ENCODE peak calls at places on chromosomes 5 and 9, in five cellular contexts. C, N, V, L and I are unnamed samples. For H3K4me1, the result is how much of the 10 kb centered on the place peaks cover.

GRCh38 chr5:109281136-109281690 is 128.6 kb downstream of the PJA2 start:
- DNase-seq in L (no peak), C (peak), N (peak), V (no peak), I (no peak)

GRCh38 chr5:88719434-88719833 is 163.6 kb downstream of the MEF2C start:
- DNase-seq in L (no peak), N (no peak), C (no peak), V (no peak), I (no peak)

GRCh38 chr5:23820764-23821471 is 313.5 kb downstream of the PRDM9 start:
- DNase-seq in C (no peak), L (no peak), N (no peak), V (no peak), I (no peak)

GRCh38 chr9:72557549-72557948 is 36.1 kb downstream of the TMC1 start:
- DNase-seq in C (peak), V (peak), N (peak), L (no peak), I (peak)

GRCh38 chr9:137516144-137516917 is 33.9 kb downstream of the PNPLA7 start:
- DNase-seq in L (no peak), N (no peak), V (peak), C (no peak), I (no peak)

GRCh38 chr9:127796899-127797370 is 5.7 kb upstream of the FPGS start:
- DNase-seq in V (no peak), L (no peak), C (no peak), N (no peak), I (no peak)

GRCh38 chr5:150214289-150214688 is 24.4 kb downstream of the SLC6A7 start:
- DNase-seq in V (no peak), C (no peak), L (peak), N (no peak), I (no peak)

GRCh38 chr9:114155263-114155966 is at the start of gene COL27A1:
- DNase-seq in N (peak), V (peak), C (peak), L (peak), I (peak)

GRCh38 chr5:111159845-111160244 is 64.3 kb upstream of the CAMK4 start:
- DNase-seq in C (no peak), L (no peak), V (no peak), N (no peak), I (no peak)

GRCh38 chr5:1654786-1655495 is 131.2 kb upstream of the LPCAT1 start:
- DNase-seq in N (no peak), C (no peak), L (no peak), V (no peak), I (no peak)

GRCh38 chr9:2151171-2151570 is 136.0 kb downstream of the SMARCA2 start:
- DNase-seq in N (no peak), L (no peak), V (no peak), C (no peak), I (no peak)

GRCh38 chr9:82549174-82549821 is 513.6 kb downstream of the RASEF start:
- DNase-seq in V (no peak), N (no peak), C (peak), L (no peak), I (no peak)

GRCh38 chr5:170150713-170151104 is 45.0 kb downstream of the FOXI1 start:
- DNase-seq in V (no peak), C (no peak), N (no peak), L (no peak), I (no peak)

GRCh38 chr9:27925815-27926214 is 352.5 kb upstream of the C9orf72 start:
- DNase-seq in L (no peak), V (no peak), C (no peak), N (no peak), I (no peak)

GRCh38 chr9:137574192-137574591 is 4.5 kb downstream of the DPH7 start:
- DNase-seq in C (no peak), L (no peak), V (no peak), N (no peak), I (no peak)

GRCh38 chr9:127898433-127899199 is 787 bp downstream of the ST6GALNAC6 start:
- DNase-seq in N (peak), C (peak), L (no peak), V (peak), I (peak)

GRCh38 chr5:137073192-137073591 is 425.9 kb downstream of the SPOCK1 start:
- DNase-seq in C (no peak), L (no peak), N (no peak), V (no peak), I (no peak)

GRCh38 chr5:168328804-168329203 is 37.4 kb downstream of the WWC1 start:
- DNase-seq in N (peak), C (peak), V (no peak), L (no peak), I (no peak)

GRCh38 chr5:122473138-122473843 is 161.3 kb downstream of the SNCAIP start:
- DNase-seq in N (no peak), V (no peak), L (no peak), C (no peak), I (no peak)

GRCh38 chr5:100306000-100306399 is 229.2 kb upstream of the FAM174A start:
- DNase-seq in L (no peak), N (no peak), V (no peak), C (no peak), I (no peak)

GRCh38 chr9:123358181-123358894 is 2.3 kb downstream of the CRB2 start:
- DNase-seq in C (no peak), V (no peak), N (no peak), L (no peak), I (no peak)

GRCh38 chr5:17805426-17805825 is 171.2 kb downstream of the TAF11L14 start:
- DNase-seq in V (no peak), C (no peak), L (no peak), N (no peak), I (no peak)

GRCh38 chr9:121863931-121864330 is 212.5 kb downstream of the DAB2IP start:
- DNase-seq in L (no peak), N (no peak), C (no peak), V (no peak), I (no peak)

GRCh38 chr5:127041571-127041970 is 11.2 kb upstream of the MARCHF3 start:
- DNase-seq in N (no peak), V (no peak), L (no peak), C (no peak), I (no peak)

GRCh38 chr5:104734046-104734445 is 1171.5 kb upstream of the NUDT12 start:
- DNase-seq in N (no peak), V (no peak), C (no peak), L (no peak), I (no peak)

GRCh38 chr5:176895829-176896228 is 3.3 kb downstream of the HK3 start:
- DNase-seq in C (no peak), L (no peak), N (no peak), V (no peak), I (no peak)

GRCh38 chr9:27473135-27473534 is 51.0 kb upstream of the IFNK start:
- DNase-seq in L (no peak), N (peak), V (no peak), C (peak), I (peak)

GRCh38 chr5:126450388-126450787 is 27.2 kb downstream of the GRAMD2B start:
- DNase-seq in N (no peak), V (no peak), C (no peak), L (no peak), I (no peak)

GRCh38 chr5:6087576-6087975 is 290.8 kb downstream of the MED10 start:
- DNase-seq in C (no peak), L (no peak), N (no peak), V (no peak), I (no peak)

GRCh38 chr5:148807845-148808244 is 18.6 kb upstream of the ADRB2 start:
- DNase-seq in C (peak), N (peak), V (no peak), L (no peak), I (no peak)

GRCh38 chr9:32069169-32069813 is 315.2 kb upstream of the ACO1 start:
- DNase-seq in V (no peak), N (no peak), C (no peak), L (no peak), I (no peak)

GRCh38 chr9:1005043-1005667 is 28.7 kb downstream of the DMRT3 start:
- DNase-seq in V (no peak), N (no peak), C (peak), L (no peak), I (no peak)

GRCh38 chr9:69874301-69875060 is 53.9 kb downstream of the CFAP95 start:
- DNase-seq in C (no peak), V (no peak), L (peak), N (no peak), I (no peak)

GRCh38 chr9:23582836-23583235 is 243.2 kb downstream of the ELAVL2 start:
- DNase-seq in V (no peak), C (no peak), N (no peak), L (no peak), I (no peak)

GRCh38 chr5:43920422-43920821 is 317.4 kb downstream of the NNT start:
- DNase-seq in C (no peak), N (no peak), V (no peak), L (no peak), I (no peak)

GRCh38 chr5:119398713-119399492 is 43.1 kb downstream of the TNFAIP8 start:
- DNase-seq in V (no peak), C (peak), L (peak), N (peak), I (no peak)

GRCh38 chr5:78622302-78622971 is 26.1 kb downstream of the LHFPL2 start:
- DNase-seq in V (no peak), C (no peak), L (no peak), N (no peak), I (no peak)

DNA sequence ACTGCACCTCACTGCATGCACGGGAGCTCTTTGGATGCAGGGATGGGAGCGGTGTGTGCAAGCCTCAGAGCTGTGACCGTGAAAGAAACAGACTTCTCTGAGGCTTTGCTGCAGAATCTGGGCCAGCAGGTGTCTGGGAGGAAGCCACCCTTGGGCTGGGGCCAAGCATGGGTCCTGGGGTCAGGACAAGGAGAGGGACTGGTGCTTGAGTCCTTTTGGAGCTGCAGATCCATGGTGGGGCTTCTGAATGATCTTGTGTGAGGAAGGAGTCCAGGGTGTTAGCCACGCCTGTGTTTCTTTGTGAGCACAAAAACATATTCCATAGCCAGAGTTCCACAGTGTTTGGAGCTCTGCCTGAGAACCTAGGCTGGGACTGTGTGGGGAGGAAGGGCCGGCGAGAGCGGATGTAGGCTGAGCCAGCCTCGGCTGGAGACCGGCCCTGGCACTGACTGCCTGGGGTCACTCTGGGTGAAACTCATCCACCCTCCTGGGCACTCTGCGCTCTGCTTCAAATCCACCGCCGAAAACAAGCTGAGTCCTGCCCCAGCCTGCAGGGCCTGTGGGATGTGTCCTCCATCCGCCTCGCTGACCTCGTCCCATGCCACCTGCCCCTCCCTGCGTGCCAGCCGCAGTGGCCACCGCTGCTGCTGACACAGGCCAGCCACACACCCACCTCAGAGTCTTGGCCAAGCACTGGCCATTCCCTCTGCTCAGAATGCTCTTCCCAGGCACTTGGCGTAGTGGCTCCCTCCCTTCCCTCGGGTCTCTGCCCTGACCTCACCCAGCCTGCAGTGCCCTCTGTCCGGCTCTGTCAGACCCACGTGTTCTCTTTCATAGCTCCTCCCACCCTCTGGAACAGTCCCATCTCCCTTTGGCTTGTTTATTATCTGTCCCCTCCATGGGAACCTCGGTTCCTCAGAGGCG is 26.7 kb downstream of the ERGIC1 start:
- DNase-seq in N (peak), L (peak), V (peak), C (peak), I (peak)
- TF ChIP-seq POLR2A in N (no peak), L (peak), V (no peak), C (peak), I (peak)

GRCh38 chr9:89750117-89750551 is 145.3 kb downstream of the GADD45G start:
- DNase-seq in N (no peak), L (peak), V (peak), C (no peak), I (no peak)

GRCh38 chr9:89747589-89747988 is 142.8 kb downstream of the GADD45G start:
- DNase-seq in V (no peak), N (no peak), C (no peak), L (no peak), I (no peak)

GRCh38 chr9:89749500-89750116 is 144.8 kb downstream of the GADD45G start:
- DNase-seq in N (no peak), C (no peak), V (no peak), L (no peak), I (no peak)

GRCh38 chr9:89748020-89748670 is 143.3 kb downstream of the GADD45G start:
- DNase-seq in C (no peak), V (no peak), N (no peak), L (no peak), I (no peak)

GRCh38 chr9:89748831-89749499 is 144.2 kb downstream of the GADD45G start:
- DNase-seq in N (no peak), C (no peak), V (no peak), L (no peak), I (no peak)
- H3K4me1 ChIP-seq in N (under half), C (under half), V (under half), L (under half), I (under half)

GRCh38 chr9:94868462-94868861 is 142.0 kb downstream of the AOPEP start:
- DNase-seq in L (no peak), N (no peak), C (no peak), V (no peak), I (no peak)
- H3K27ac ChIP-seq in L (peak), N (peak), C (peak), V (no peak), I (peak)

GRCh38 chr9:81227507-81228245 is 461.7 kb downstream of the TLE1 start:
- DNase-seq in L (no peak), V (no peak), N (no peak), C (no peak), I (no peak)
- TF ChIP-seq POLR2A in L (no peak), V (no peak), N (no peak), C (no peak), I (no peak)

GRCh38 chr5:68288756-68289134 is 73.2 kb downstream of the PIK3R1 start:
- DNase-seq in C (peak), V (peak), N (no peak), L (no peak), I (peak)

GRCh38 chr5:68292316-68292715 is 76.8 kb downstream of the PIK3R1 start:
- DNase-seq in V (no peak), L (no peak), N (no peak), C (no peak), I (no peak)

GRCh38 chr5:68289576-68289975 is 74.0 kb downstream of the PIK3R1 start:
- DNase-seq in L (no peak), N (no peak), V (no peak), C (no peak), I (no peak)

GRCh38 chr5:68287976-68288755 is 72.6 kb downstream of the PIK3R1 start:
- DNase-seq in L (peak), N (peak), C (peak), V (peak), I (peak)

GRCh38 chr5:68290260-68290674 is 74.7 kb downstream of the PIK3R1 start:
- DNase-seq in C (peak), N (peak), L (peak), V (peak), I (peak)
- H3K4me1 ChIP-seq in C (half or more), N (half or more), L (half or more), V (under half), I (half or more)

GRCh38 chr5:157561105-157561504 is 14.5 kb downstream of the ADAM19 start:
- DNase-seq in L (peak), V (no peak), C (no peak), N (no peak), I (no peak)
- H3K27ac ChIP-seq in L (peak), V (no peak), C (no peak), N (peak), I (peak)

GRCh38 chr9:135501261-135502167 is 1.0 kb downstream of the MRPS2 start:
- DNase-seq in L (no peak), C (peak), N (peak), V (peak), I (peak)

GRCh38 chr9:135502168-135502872 is 1.8 kb downstream of the MRPS2 start:
- DNase-seq in L (no peak), N (no peak), C (no peak), V (peak), I (peak)

GRCh38 chr9:135499326-135500070 is 984 bp upstream of the MRPS2 start:
- DNase-seq in C (peak), N (peak), L (peak), V (peak), I (peak)

GRCh38 chr9:135500071-135500524 is 384 bp upstream of the MRPS2 start:
- DNase-seq in C (no peak), V (no peak), N (no peak), L (no peak), I (no peak)

GRCh38 chr9:135500525-135501260 is at the start of gene MRPS2:
- DNase-seq in C (peak), L (peak), V (peak), N (peak), I (peak)
- TF ChIP-seq POLR2A in C (peak), L (peak), V (no peak), N (peak), I (peak)